ENCODE peak calls at places on chromosomes 7 and 10, in seven cellular contexts. One of them, this sample, is unnamed.
A peak's percentile ranks its signal among the peaks of the same experiment; 100 is the strongest.

GRCh38 chr7:151176401-151176800 is 8.9 kb upstream of the GBX1 start:
- DNase-seq in heart right ventricle: no peak
- DNase-seq in ovary: no peak
- DNase-seq in SK-N-SH: no peak
- DNase-seq in pancreas: no peak
- DNase-seq in kidney: no peak
- DNase-seq in upper lobe of right lung: no peak
- DNase-seq in this sample: no peak

GRCh38 chr7:70647801-70648491 is 484.0 kb upstream of the GALNT17 start:
- DNase-seq in pancreas: no peak
- DNase-seq in upper lobe of right lung: no peak
- DNase-seq in SK-N-SH: no peak
- DNase-seq in kidney: no peak
- DNase-seq in ovary: no peak
- DNase-seq in heart right ventricle: no peak
- DNase-seq in this sample: peak; percentile 91

GRCh38 chr10:104907509-104907908 is 266.4 kb downstream of the SORCS3 start:
- DNase-seq in SK-N-SH: no peak
- DNase-seq in ovary: no peak
- DNase-seq in pancreas: no peak
- DNase-seq in heart right ventricle: no peak
- DNase-seq in upper lobe of right lung: no peak
- DNase-seq in kidney: no peak
- DNase-seq in this sample: no peak

GRCh38 chr10:24346877-24347505 is 138.1 kb downstream of the KIAA1217 start:
- DNase-seq in ovary: no peak
- DNase-seq in heart right ventricle: no peak
- DNase-seq in kidney: no peak
- DNase-seq in pancreas: no peak
- DNase-seq in SK-N-SH: no peak
- DNase-seq in upper lobe of right lung: no peak
- DNase-seq in this sample: no peak

GRCh38 chr10:125823663-125824251 is 411 bp downstream of the BCCIP start:
- DNase-seq in kidney: no peak
- DNase-seq in SK-N-SH: peak; percentile 11
- DNase-seq in ovary: no peak
- DNase-seq in heart right ventricle: no peak
- DNase-seq in upper lobe of right lung: no peak
- DNase-seq in pancreas: no peak
- DNase-seq in this sample: no peak

GRCh38 chr7:66281678-66282593 is 76.8 kb downstream of the TPST1 start:
- DNase-seq in ovary: no peak
- DNase-seq in upper lobe of right lung: no peak
- DNase-seq in heart right ventricle: peak; percentile 20
- DNase-seq in SK-N-SH: no peak
- DNase-seq in kidney: peak; percentile 35
- DNase-seq in pancreas: no peak
- DNase-seq in this sample: no peak

GRCh38 chr7:2037301-2037804 is 195.4 kb downstream of the MAD1L1 start:
- DNase-seq in upper lobe of right lung: peak; percentile 36
- DNase-seq in SK-N-SH: peak; percentile 10
- DNase-seq in kidney: peak; percentile 48
- DNase-seq in heart right ventricle: no peak
- DNase-seq in ovary: peak; percentile 40
- DNase-seq in pancreas: no peak
- DNase-seq in this sample: peak; percentile 80

GRCh38 chr10:18418579-18419210 is 232.7 kb downstream of the NSUN6 start:
- DNase-seq in pancreas: no peak
- DNase-seq in heart right ventricle: no peak
- DNase-seq in kidney: no peak
- DNase-seq in upper lobe of right lung: no peak
- DNase-seq in SK-N-SH: no peak
- DNase-seq in ovary: no peak
- DNase-seq in this sample: no peak

GRCh38 chr10:99685232-99686041 is 26.1 kb downstream of the ENTPD7 start:
- DNase-seq in heart right ventricle: no peak
- DNase-seq in ovary: no peak
- DNase-seq in SK-N-SH: no peak
- DNase-seq in kidney: no peak
- DNase-seq in upper lobe of right lung: no peak
- DNase-seq in pancreas: no peak
- DNase-seq in this sample: no peak

GRCh38 chr7:1244701-1245526 is 12.2 kb downstream of the UNCX start:
- DNase-seq in upper lobe of right lung: no peak
- DNase-seq in SK-N-SH: no peak
- DNase-seq in kidney: peak; percentile 65
- DNase-seq in heart right ventricle: no peak
- DNase-seq in ovary: no peak
- DNase-seq in pancreas: no peak
- DNase-seq in this sample: no peak

GRCh38 chr7:139883814-139884213 is 54.8 kb downstream of the TBXAS1 start:
- DNase-seq in upper lobe of right lung: no peak
- DNase-seq in heart right ventricle: no peak
- DNase-seq in kidney: no peak
- DNase-seq in SK-N-SH: no peak
- DNase-seq in ovary: no peak
- DNase-seq in pancreas: no peak
- DNase-seq in this sample: no peak

GRCh38 chr10:107232013-107232412 is 67.5 kb upstream of the SORCS1 start:
- DNase-seq in kidney: no peak
- DNase-seq in ovary: no peak
- DNase-seq in upper lobe of right lung: no peak
- DNase-seq in pancreas: no peak
- DNase-seq in SK-N-SH: no peak
- DNase-seq in heart right ventricle: no peak
- DNase-seq in this sample: no peak

GRCh38 chr10:48439031-48439430 is 132.6 kb downstream of the MAPK8 start:
- DNase-seq in ovary: no peak
- DNase-seq in pancreas: no peak
- DNase-seq in kidney: no peak
- DNase-seq in SK-N-SH: no peak
- DNase-seq in heart right ventricle: no peak
- DNase-seq in upper lobe of right lung: no peak
- DNase-seq in this sample: no peak

GRCh38 chr10:12466701-12467100 is 117.4 kb downstream of the CAMK1D start:
- DNase-seq in heart right ventricle: no peak
- DNase-seq in SK-N-SH: no peak
- DNase-seq in upper lobe of right lung: no peak
- DNase-seq in ovary: no peak
- DNase-seq in pancreas: no peak
- DNase-seq in kidney: no peak
- DNase-seq in this sample: no peak

GRCh38 chr7:144398911-144399310 is 4.6 kb downstream of the NOBOX start:
- DNase-seq in heart right ventricle: no peak
- DNase-seq in ovary: no peak
- DNase-seq in kidney: no peak
- DNase-seq in SK-N-SH: no peak
- DNase-seq in upper lobe of right lung: no peak
- DNase-seq in pancreas: no peak
- DNase-seq in this sample: no peak

GRCh38 chr7:25454562-25455031 is 226.3 kb upstream of the NPVF start:
- DNase-seq in ovary: no peak
- DNase-seq in pancreas: no peak
- DNase-seq in upper lobe of right lung: no peak
- DNase-seq in SK-N-SH: no peak
- DNase-seq in heart right ventricle: peak; percentile 61
- DNase-seq in kidney: peak; percentile 75
- DNase-seq in this sample: no peak

GRCh38 chr10:78203915-78204818 is 170.5 kb downstream of the RPS24 start:
- DNase-seq in kidney: no peak
- DNase-seq in ovary: no peak
- DNase-seq in heart right ventricle: peak; percentile 73
- DNase-seq in SK-N-SH: peak; percentile 87
- DNase-seq in upper lobe of right lung: no peak
- DNase-seq in pancreas: peak; percentile 43
- DNase-seq in this sample: no peak
- H3K27ac ChIP-seq in kidney: no peak overlapping the region
- H3K27ac ChIP-seq in ovary: no peak overlapping the region
- H3K27ac ChIP-seq in heart right ventricle: no peak overlapping the region
- H3K27ac ChIP-seq in SK-N-SH: peak overlapping the region; percentile 67
- H3K27ac ChIP-seq in upper lobe of right lung: no peak overlapping the region
- H3K27ac ChIP-seq in pancreas: no peak overlapping the region
- H3K27ac ChIP-seq in this sample: no peak overlapping the region

GRCh38 chr7:130932088-130932487 is 198.1 kb upstream of the KLF14 start:
- DNase-seq in ovary: no peak
- DNase-seq in upper lobe of right lung: no peak
- DNase-seq in kidney: no peak
- DNase-seq in heart right ventricle: no peak
- DNase-seq in pancreas: no peak
- DNase-seq in SK-N-SH: no peak
- DNase-seq in this sample: no peak
- H3K36me3 ChIP-seq in ovary: no peaks in the 10 kb centered on the region
- H3K36me3 ChIP-seq in upper lobe of right lung: peaks cover 12% of the 10 kb centered on the region
- H3K36me3 ChIP-seq in kidney: peaks cover 9% of the 10 kb centered on the region
- H3K36me3 ChIP-seq in heart right ventricle: peaks cover 29% of the 10 kb centered on the region
- H3K36me3 ChIP-seq in pancreas: no peaks in the 10 kb centered on the region
- H3K36me3 ChIP-seq in SK-N-SH: peaks cover 14% of the 10 kb centered on the region
- H3K36me3 ChIP-seq in this sample: peaks cover 6% of the 10 kb centered on the region

GRCh38 chr10:122144199-122144598 is 126.9 kb upstream of the BTBD16 start:
- DNase-seq in upper lobe of right lung: no peak
- DNase-seq in kidney: no peak
- DNase-seq in ovary: no peak
- DNase-seq in pancreas: no peak
- DNase-seq in heart right ventricle: no peak
- DNase-seq in SK-N-SH: no peak
- DNase-seq in this sample: no peak

GRCh38 chr10:122141821-122142651 is 129.1 kb upstream of the BTBD16 start:
- DNase-seq in pancreas: no peak
- DNase-seq in SK-N-SH: no peak
- DNase-seq in upper lobe of right lung: no peak
- DNase-seq in ovary: no peak
- DNase-seq in heart right ventricle: peak; percentile 49
- DNase-seq in kidney: peak; percentile 57
- DNase-seq in this sample: no peak

GRCh38 chr10:122145113-122145512 is 126.0 kb upstream of the BTBD16 start:
- DNase-seq in pancreas: no peak
- DNase-seq in kidney: no peak
- DNase-seq in SK-N-SH: no peak
- DNase-seq in upper lobe of right lung: no peak
- DNase-seq in ovary: no peak
- DNase-seq in heart right ventricle: no peak
- DNase-seq in this sample: no peak

GRCh38 chr10:122142652-122143237 is 128.4 kb upstream of the BTBD16 start:
- DNase-seq in kidney: peak; percentile 60
- DNase-seq in pancreas: peak; percentile 47
- DNase-seq in upper lobe of right lung: no peak
- DNase-seq in SK-N-SH: peak; percentile 73
- DNase-seq in heart right ventricle: peak; percentile 45
- DNase-seq in ovary: no peak
- DNase-seq in this sample: no peak

GRCh38 chr10:122143238-122143841 is 127.8 kb upstream of the BTBD16 start:
- DNase-seq in SK-N-SH: no peak
- DNase-seq in pancreas: no peak
- DNase-seq in heart right ventricle: no peak
- DNase-seq in kidney: peak; percentile 56
- DNase-seq in upper lobe of right lung: no peak
- DNase-seq in ovary: no peak
- DNase-seq in this sample: no peak
- H3K27ac ChIP-seq in SK-N-SH: peak overlapping the region; percentile 36
- H3K27ac ChIP-seq in pancreas: no peak overlapping the region
- H3K27ac ChIP-seq in heart right ventricle: peak overlapping the region; percentile 85
- H3K27ac ChIP-seq in kidney: peak overlapping the region; percentile 9
- H3K27ac ChIP-seq in upper lobe of right lung: no peak overlapping the region
- H3K27ac ChIP-seq in ovary: no peak overlapping the region
- H3K27ac ChIP-seq in this sample: no peak overlapping the region

GRCh38 chr10:59792812-59793211 is 39.6 kb upstream of the MRLN start:
- DNase-seq in pancreas: no peak
- DNase-seq in ovary: no peak
- DNase-seq in SK-N-SH: no peak
- DNase-seq in heart right ventricle: no peak
- DNase-seq in kidney: peak; percentile 65
- DNase-seq in upper lobe of right lung: no peak
- DNase-seq in this sample: no peak
- H3K36me3 ChIP-seq in pancreas: no peaks in the 10 kb centered on the region
- H3K36me3 ChIP-seq in ovary: no peaks in the 10 kb centered on the region
- H3K36me3 ChIP-seq in SK-N-SH: peaks cover 38% of the 10 kb centered on the region
- H3K36me3 ChIP-seq in heart right ventricle: peaks cover 73% of the 10 kb centered on the region
- H3K36me3 ChIP-seq in kidney: peaks cover 9% of the 10 kb centered on the region
- H3K36me3 ChIP-seq in upper lobe of right lung: peaks cover 49% of the 10 kb centered on the region
- H3K36me3 ChIP-seq in this sample: peaks cover 33% of the 10 kb centered on the region

DNA sequence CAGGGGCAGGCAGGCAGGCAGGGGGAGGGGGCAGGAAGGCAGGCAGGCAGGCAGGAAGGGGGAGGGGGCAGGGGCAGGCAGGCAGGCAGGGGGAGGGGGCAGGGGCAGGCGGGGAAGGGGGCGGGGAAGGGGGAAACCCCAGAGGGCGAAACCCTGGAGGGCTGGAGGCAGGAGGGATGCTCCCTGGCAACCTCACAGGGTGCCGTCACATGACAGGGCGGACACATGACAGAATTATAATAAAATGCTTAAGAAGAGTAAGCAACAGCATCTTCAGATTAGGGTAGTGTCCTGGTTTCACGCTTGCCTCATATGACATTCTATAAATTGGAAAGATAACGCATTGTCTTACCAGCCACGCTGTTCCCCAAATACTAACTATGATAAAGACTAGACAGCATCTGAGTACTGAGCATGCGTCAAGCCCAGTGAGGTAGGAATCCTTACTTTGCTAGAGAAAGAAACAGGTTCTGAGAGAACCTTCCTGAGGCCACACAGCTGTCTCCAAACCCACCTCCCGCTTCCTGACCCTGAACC is 131.6 kb downstream of the DIP2C start:
- DNase-seq in ovary: no peak
- DNase-seq in SK-N-SH: peak; percentile 61
- DNase-seq in kidney: no peak
- DNase-seq in heart right ventricle: no peak
- DNase-seq in pancreas: no peak
- DNase-seq in upper lobe of right lung: no peak
- DNase-seq in this sample: no peak
- H3K27ac ChIP-seq in ovary: no peak overlapping the region
- H3K27ac ChIP-seq in SK-N-SH: no peak overlapping the region
- H3K27ac ChIP-seq in kidney: no peak overlapping the region
- H3K27ac ChIP-seq in heart right ventricle: no peak overlapping the region
- H3K27ac ChIP-seq in pancreas: no peak overlapping the region
- H3K27ac ChIP-seq in upper lobe of right lung: no peak overlapping the region
- H3K27ac ChIP-seq in this sample: no peak overlapping the region

GRCh38 chr10:3165196-3165595 is 7.4 kb downstream of the PITRM1 start:
- DNase-seq in upper lobe of right lung: no peak
- DNase-seq in pancreas: no peak
- DNase-seq in ovary: no peak
- DNase-seq in SK-N-SH: no peak
- DNase-seq in kidney: no peak
- DNase-seq in heart right ventricle: no peak
- DNase-seq in this sample: no peak
- H3K36me3 ChIP-seq in upper lobe of right lung: peaks cover 91% of the 10 kb centered on the region
- H3K36me3 ChIP-seq in pancreas: no peaks in the 10 kb centered on the region
- H3K36me3 ChIP-seq in ovary: no peaks in the 10 kb centered on the region
- H3K36me3 ChIP-seq in SK-N-SH: peaks cover 78% of the 10 kb centered on the region
- H3K36me3 ChIP-seq in kidney: peaks cover 39% of the 10 kb centered on the region
- H3K36me3 ChIP-seq in heart right ventricle: peaks cover 98% of the 10 kb centered on the region
- H3K36me3 ChIP-seq in this sample: peaks cover 74% of the 10 kb centered on the region

This sample was measured in CD8-positive, alpha-beta memory T cell.